ENCODE peak calls at places on chromosomes 3 and 15, in six cellular contexts. One of them, this sample, is unnamed.

GRCh38 chr3:168157301-168157700 is 61.6 kb upstream of the GOLIM4 start:
- DNase-seq in stimulated activated CD4-positive, alpha-beta T cell treated with anti-CD3 and anti-CD28 coated beads, Interleukin-2, amount 100 ng/mL, for 48 hours: no peak
- DNase-seq in activated CD8-positive, alpha-beta memory T cell treated with anti-CD3 and anti-CD28 coated beads for 4 hours: no peak
- DNase-seq in NCI-H1092 treated with DMSO at 0.1 percent for 48 hours: no peak
- DNase-seq in fibroblast of mammary gland: no peak
- DNase-seq in endothelial cell: peak
- DNase-seq in this sample: no peak

GRCh38 chr3:66317750-66318366 is 97.1 kb downstream of the SLC25A26 start:
- DNase-seq in activated CD8-positive, alpha-beta memory T cell treated with anti-CD3 and anti-CD28 coated beads for 4 hours: no peak
- DNase-seq in stimulated activated CD4-positive, alpha-beta T cell treated with anti-CD3 and anti-CD28 coated beads, Interleukin-2, amount 100 ng/mL, for 48 hours: no peak
- DNase-seq in NCI-H1092 treated with DMSO at 0.1 percent for 48 hours: no peak
- DNase-seq in fibroblast of mammary gland: no peak
- DNase-seq in endothelial cell: no peak
- DNase-seq in this sample: no peak

GRCh38 chr3:46372492-46373359 is 2.0 kb downstream of the CCR5 start:
- DNase-seq in NCI-H1092 treated with DMSO at 0.1 percent for 48 hours: no peak
- DNase-seq in stimulated activated CD4-positive, alpha-beta T cell treated with anti-CD3 and anti-CD28 coated beads, Interleukin-2, amount 100 ng/mL, for 48 hours: no peak
- DNase-seq in fibroblast of mammary gland: peak
- DNase-seq in activated CD8-positive, alpha-beta memory T cell treated with anti-CD3 and anti-CD28 coated beads for 4 hours: no peak
- DNase-seq in endothelial cell: no peak
- DNase-seq in this sample: no peak

GRCh38 chr15:61038387-61038786 is 190.7 kb downstream of the RORA start:
- DNase-seq in activated CD8-positive, alpha-beta memory T cell treated with anti-CD3 and anti-CD28 coated beads for 4 hours: no peak
- DNase-seq in endothelial cell: no peak
- DNase-seq in stimulated activated CD4-positive, alpha-beta T cell treated with anti-CD3 and anti-CD28 coated beads, Interleukin-2, amount 100 ng/mL, for 48 hours: no peak
- DNase-seq in NCI-H1092 treated with DMSO at 0.1 percent for 48 hours: peak
- DNase-seq in fibroblast of mammary gland: peak
- DNase-seq in this sample: no peak

GRCh38 chr15:90774731-90775521 is 57.8 kb downstream of the BLM start:
- DNase-seq in fibroblast of mammary gland: peak
- DNase-seq in endothelial cell: no peak
- DNase-seq in NCI-H1092 treated with DMSO at 0.1 percent for 48 hours: no peak
- DNase-seq in stimulated activated CD4-positive, alpha-beta T cell treated with anti-CD3 and anti-CD28 coated beads, Interleukin-2, amount 100 ng/mL, for 48 hours: no peak
- DNase-seq in activated CD8-positive, alpha-beta memory T cell treated with anti-CD3 and anti-CD28 coated beads for 4 hours: no peak
- DNase-seq in this sample: no peak

GRCh38 chr3:40096561-40097506 is 212.7 kb upstream of the EIF1B start:
- DNase-seq in NCI-H1092 treated with DMSO at 0.1 percent for 48 hours: no peak
- DNase-seq in activated CD8-positive, alpha-beta memory T cell treated with anti-CD3 and anti-CD28 coated beads for 4 hours: no peak
- DNase-seq in fibroblast of mammary gland: no peak
- DNase-seq in stimulated activated CD4-positive, alpha-beta T cell treated with anti-CD3 and anti-CD28 coated beads, Interleukin-2, amount 100 ng/mL, for 48 hours: no peak
- DNase-seq in endothelial cell: no peak
- DNase-seq in this sample: no peak

GRCh38 chr3:172869356-172869755 is 118.8 kb downstream of the ECT2 start:
- DNase-seq in endothelial cell: no peak
- DNase-seq in NCI-H1092 treated with DMSO at 0.1 percent for 48 hours: peak
- DNase-seq in stimulated activated CD4-positive, alpha-beta T cell treated with anti-CD3 and anti-CD28 coated beads, Interleukin-2, amount 100 ng/mL, for 48 hours: no peak
- DNase-seq in activated CD8-positive, alpha-beta memory T cell treated with anti-CD3 and anti-CD28 coated beads for 4 hours: no peak
- DNase-seq in fibroblast of mammary gland: peak
- DNase-seq in this sample: no peak

GRCh38 chr15:85753791-85754452 is 40.8 kb downstream of the KLHL25 start:
- DNase-seq in NCI-H1092 treated with DMSO at 0.1 percent for 48 hours: no peak
- DNase-seq in activated CD8-positive, alpha-beta memory T cell treated with anti-CD3 and anti-CD28 coated beads for 4 hours: no peak
- DNase-seq in fibroblast of mammary gland: no peak
- DNase-seq in endothelial cell: no peak
- DNase-seq in stimulated activated CD4-positive, alpha-beta T cell treated with anti-CD3 and anti-CD28 coated beads, Interleukin-2, amount 100 ng/mL, for 48 hours: no peak
- DNase-seq in this sample: no peak

GRCh38 chr3:157104928-157105652 is 54.9 kb downstream of the CCNL1 start:
- DNase-seq in NCI-H1092 treated with DMSO at 0.1 percent for 48 hours: no peak
- DNase-seq in stimulated activated CD4-positive, alpha-beta T cell treated with anti-CD3 and anti-CD28 coated beads, Interleukin-2, amount 100 ng/mL, for 48 hours: no peak
- DNase-seq in activated CD8-positive, alpha-beta memory T cell treated with anti-CD3 and anti-CD28 coated beads for 4 hours: no peak
- DNase-seq in fibroblast of mammary gland: no peak
- DNase-seq in endothelial cell: no peak
- DNase-seq in this sample: peak

GRCh38 chr3:13022348-13023250 is 50.6 kb downstream of the IQSEC1 start:
- DNase-seq in fibroblast of mammary gland: peak
- DNase-seq in NCI-H1092 treated with DMSO at 0.1 percent for 48 hours: peak
- DNase-seq in stimulated activated CD4-positive, alpha-beta T cell treated with anti-CD3 and anti-CD28 coated beads, Interleukin-2, amount 100 ng/mL, for 48 hours: no peak
- DNase-seq in activated CD8-positive, alpha-beta memory T cell treated with anti-CD3 and anti-CD28 coated beads for 4 hours: no peak
- DNase-seq in endothelial cell: no peak
- DNase-seq in this sample: no peak

GRCh38 chr3:177733233-177733632 is 536.0 kb upstream of the TBL1XR1 start:
- DNase-seq in fibroblast of mammary gland: no peak
- DNase-seq in activated CD8-positive, alpha-beta memory T cell treated with anti-CD3 and anti-CD28 coated beads for 4 hours: no peak
- DNase-seq in NCI-H1092 treated with DMSO at 0.1 percent for 48 hours: no peak
- DNase-seq in endothelial cell: no peak
- DNase-seq in stimulated activated CD4-positive, alpha-beta T cell treated with anti-CD3 and anti-CD28 coated beads, Interleukin-2, amount 100 ng/mL, for 48 hours: no peak
- DNase-seq in this sample: no peak

GRCh38 chr3:141366285-141367037 is 1.8 kb upstream of the ZBTB38 start:
- DNase-seq in NCI-H1092 treated with DMSO at 0.1 percent for 48 hours: no peak
- DNase-seq in activated CD8-positive, alpha-beta memory T cell treated with anti-CD3 and anti-CD28 coated beads for 4 hours: no peak
- DNase-seq in fibroblast of mammary gland: peak
- DNase-seq in stimulated activated CD4-positive, alpha-beta T cell treated with anti-CD3 and anti-CD28 coated beads, Interleukin-2, amount 100 ng/mL, for 48 hours: no peak
- DNase-seq in endothelial cell: no peak
- DNase-seq in this sample: no peak

GRCh38 chr3:150376001-150376848 is 31.9 kb upstream of the TSC22D2 start:
- DNase-seq in endothelial cell: no peak
- DNase-seq in stimulated activated CD4-positive, alpha-beta T cell treated with anti-CD3 and anti-CD28 coated beads, Interleukin-2, amount 100 ng/mL, for 48 hours: no peak
- DNase-seq in NCI-H1092 treated with DMSO at 0.1 percent for 48 hours: no peak
- DNase-seq in fibroblast of mammary gland: peak
- DNase-seq in activated CD8-positive, alpha-beta memory T cell treated with anti-CD3 and anti-CD28 coated beads for 4 hours: no peak
- DNase-seq in this sample: no peak